ENCODE peak calls at places on chromosomes 16 and 17, in six cellular contexts. B, R, J, I, L and T are unnamed samples. For H3K79me1 and H3K9me3, the result is how much of the 10 kb centered on the place peaks cover.

GRCh38 chr17:66276328-66276937 is 26.0 kb upstream of the PRKCA start:
- DNase-seq in R (no peak), L (peak), J (peak), B (no peak), I (peak), T (no peak)

GRCh38 chr16:9258423-9259051 is 167.1 kb downstream of the HAPSTR1 start:
- DNase-seq in J (no peak), L (no peak), I (peak), R (peak), B (peak), T (peak)

GRCh38 chr17:64107517-64108235 is 22.3 kb downstream of the ERN1 start:
- DNase-seq in R (no peak), L (no peak), I (no peak), J (no peak), B (no peak), T (no peak)

GRCh38 chr16:23286131-23286532 is 16.0 kb upstream of the SCNN1B start:
- DNase-seq in I (peak), R (no peak), J (no peak), B (no peak), L (peak), T (no peak)

GRCh38 chr16:49855280-49855821 is 561 bp downstream of the ZNF423 start:
- DNase-seq in R (peak), L (peak), J (peak), B (peak), I (peak), T (peak)

GRCh38 chr16:81597079-81597658 is 152.6 kb downstream of the CMIP start:
- DNase-seq in B (no peak), I (no peak), L (no peak), J (no peak), R (no peak), T (no peak)

GRCh38 chr16:58381661-58382060 is 10.6 kb upstream of the GINS3 start:
- DNase-seq in L (no peak), I (no peak), B (no peak), J (no peak), R (no peak), T (no peak)

GRCh38 chr16:66639091-66639885 is 34.8 kb downstream of the CMTM3 start:
- DNase-seq in B (no peak), R (no peak), I (no peak), L (peak), J (no peak), T (no peak)

GRCh38 chr17:871731-872517 is 89.8 kb downstream of the MRM3 start:
- DNase-seq in B (no peak), J (no peak), I (no peak), R (no peak), L (no peak), T (no peak)

GRCh38 chr16:51666074-51666473 is 515.0 kb upstream of the SALL1 start:
- DNase-seq in J (no peak), L (no peak), I (no peak), R (no peak), B (no peak), T (no peak)

GRCh38 chr17:34692932-34693331 is 113.5 kb downstream of the TMEM132E start:
- DNase-seq in J (no peak), I (no peak), B (no peak), L (no peak), R (no peak), T (no peak)

GRCh38 chr17:80049986-80050385 is 13.5 kb downstream of the CCDC40 start:
- DNase-seq in I (no peak), R (no peak), J (no peak), B (no peak), L (no peak), T (no peak)

GRCh38 chr16:11977206-11978041 is 890 bp downstream of the SNX29 start:
- DNase-seq in L (no peak), R (no peak), B (no peak), I (peak), J (peak), T (no peak)

GRCh38 chr16:424623-425081 is 797 bp upstream of the RAB11FIP3 start:
- DNase-seq in I (no peak), L (no peak), B (no peak), R (no peak), J (peak), T (no peak)

GRCh38 chr16:9908613-9909012 is 273.6 kb downstream of the GRIN2A start:
- DNase-seq in B (no peak), R (no peak), J (no peak), I (no peak), L (no peak), T (no peak)

GRCh38 chr17:67717192-67717623 is 528 bp upstream of the NOL11 start:
- DNase-seq in L (no peak), R (no peak), I (no peak), B (no peak), J (no peak), T (no peak)

GRCh38 chr16:66369055-66369592 is 2.6 kb downstream of the CDH5 start:
- DNase-seq in I (no peak), J (no peak), B (no peak), R (no peak), L (no peak), T (no peak)

GRCh38 chr17:67238976-67239375 is 6.0 kb downstream of the HELZ start:
- DNase-seq in R (no peak), B (no peak), L (no peak), J (peak), I (peak), T (no peak)

GRCh38 chr16:52463904-52464303 is 83.0 kb downstream of the TOX3 start:
- DNase-seq in R (no peak), B (no peak), I (no peak), J (no peak), L (no peak), T (no peak)

GRCh38 chr17:67107811-67108210 is 63.5 kb downstream of the CACNG1 start:
- DNase-seq in R (no peak), B (no peak), I (no peak), L (no peak), J (no peak), T (no peak)

GRCh38 chr16:53094013-53094630 is 39.3 kb downstream of the CHD9 start:
- DNase-seq in I (no peak), J (no peak), B (no peak), R (no peak), L (no peak), T (no peak)

GRCh38 chr16:57536306-57537193 is at the start of gene CCDC102A:
- DNase-seq in R (no peak), I (no peak), B (peak), L (no peak), J (no peak), T (no peak)

GRCh38 chr17:39150795-39151679 is at the start of gene PLXDC1:
- DNase-seq in I (no peak), L (no peak), B (no peak), R (no peak), J (no peak), T (no peak)

GRCh38 chr17:10155334-10156081 is 42.9 kb downstream of the GAS7 start:
- DNase-seq in R (no peak), I (peak), B (no peak), J (no peak), L (no peak), T (no peak)

GRCh38 chr16:3101018-3101840 is 2.1 kb upstream of the ZSCAN10 start:
- DNase-seq in B (peak), J (peak), R (no peak), L (no peak), I (no peak), T (no peak)

GRCh38 chr16:29862383-29862883 is 593 bp downstream of the CDIPT start:
- DNase-seq in L (peak), R (no peak), B (no peak), J (peak), I (no peak), T (no peak)

GRCh38 chr17:28720247-28720996 is 637 bp downstream of the RPL23A start:
- DNase-seq in L (no peak), R (no peak), I (no peak), J (peak), B (no peak), T (no peak)

GRCh38 chr17:64256913-64257807 is 5.9 kb downstream of the TEX2 start:
- DNase-seq in J (peak), R (no peak), I (peak), B (no peak), L (peak), T (no peak)

GRCh38 chr17:69150333-69150732 is 8.6 kb upstream of the ABCA6 start:
- DNase-seq in R (no peak), J (no peak), I (no peak), B (no peak), L (no peak), T (no peak)

GRCh38 chr17:78885956-78886355 is 17.0 kb downstream of the CEP295NL start:
- DNase-seq in R (no peak), J (no peak), I (no peak), B (no peak), L (peak), T (no peak)

GRCh38 chr17:46727572-46728348 is 90.7 kb downstream of the WNT3 start:
- DNase-seq in R (no peak), B (no peak), I (peak), J (peak), L (peak), T (no peak)

GRCh38 chr17:19578545-19578944 is 44.9 kb downstream of the SLC47A1 start:
- DNase-seq in R (no peak), B (no peak), I (no peak), L (no peak), J (no peak), T (no peak)

GRCh38 chr16:9185396-9185795 is 94.0 kb downstream of the HAPSTR1 start:
- DNase-seq in J (no peak), I (no peak), L (no peak), R (no peak), B (no peak), T (no peak)

GRCh38 chr17:10748475-10749110 is 18.8 kb upstream of the TMEM220 start:
- DNase-seq in R (no peak), J (no peak), I (no peak), B (no peak), L (no peak), T (no peak)

GRCh38 chr16:55759983-55760664 is 72.8 kb downstream of the CES1 start:
- DNase-seq in J (no peak), I (no peak), R (no peak), L (no peak), B (peak), T (peak)

GRCh38 chr17:74282587-74283370 is 8.7 kb downstream of the DNAI2 start:
- DNase-seq in B (no peak), J (no peak), L (no peak), R (no peak), I (no peak), T (no peak)

GRCh38 chr17:41678411-41678906 is 10.2 kb upstream of the EIF1 start:
- DNase-seq in L (no peak), B (no peak), J (peak), I (peak), R (no peak), T (no peak)

GRCh38 chr16:3029499-3030127 is 5.8 kb downstream of the THOC6 start:
- DNase-seq in J (no peak), L (no peak), B (peak), I (peak), R (no peak), T (no peak)

GRCh38 chr17:77381731-77382130 is 241.0 kb downstream of the SEC14L1 start:
- DNase-seq in R (no peak), J (no peak), L (no peak), I (no peak), B (no peak), T (no peak)

GRCh38 chr17:77382356-77382911 is 241.7 kb downstream of the SEC14L1 start:
- DNase-seq in R (no peak), J (no peak), L (no peak), B (peak), I (no peak), T (no peak)

GRCh38 chr17:77385750-77386501 is 245.2 kb downstream of the SEC14L1 start:
- DNase-seq in B (no peak), L (no peak), I (no peak), R (no peak), J (no peak), T (no peak)

GRCh38 chr17:77382966-77383612 is 242.3 kb downstream of the SEC14L1 start:
- DNase-seq in L (no peak), J (peak), B (no peak), I (peak), R (no peak), T (no peak)

DNA sequence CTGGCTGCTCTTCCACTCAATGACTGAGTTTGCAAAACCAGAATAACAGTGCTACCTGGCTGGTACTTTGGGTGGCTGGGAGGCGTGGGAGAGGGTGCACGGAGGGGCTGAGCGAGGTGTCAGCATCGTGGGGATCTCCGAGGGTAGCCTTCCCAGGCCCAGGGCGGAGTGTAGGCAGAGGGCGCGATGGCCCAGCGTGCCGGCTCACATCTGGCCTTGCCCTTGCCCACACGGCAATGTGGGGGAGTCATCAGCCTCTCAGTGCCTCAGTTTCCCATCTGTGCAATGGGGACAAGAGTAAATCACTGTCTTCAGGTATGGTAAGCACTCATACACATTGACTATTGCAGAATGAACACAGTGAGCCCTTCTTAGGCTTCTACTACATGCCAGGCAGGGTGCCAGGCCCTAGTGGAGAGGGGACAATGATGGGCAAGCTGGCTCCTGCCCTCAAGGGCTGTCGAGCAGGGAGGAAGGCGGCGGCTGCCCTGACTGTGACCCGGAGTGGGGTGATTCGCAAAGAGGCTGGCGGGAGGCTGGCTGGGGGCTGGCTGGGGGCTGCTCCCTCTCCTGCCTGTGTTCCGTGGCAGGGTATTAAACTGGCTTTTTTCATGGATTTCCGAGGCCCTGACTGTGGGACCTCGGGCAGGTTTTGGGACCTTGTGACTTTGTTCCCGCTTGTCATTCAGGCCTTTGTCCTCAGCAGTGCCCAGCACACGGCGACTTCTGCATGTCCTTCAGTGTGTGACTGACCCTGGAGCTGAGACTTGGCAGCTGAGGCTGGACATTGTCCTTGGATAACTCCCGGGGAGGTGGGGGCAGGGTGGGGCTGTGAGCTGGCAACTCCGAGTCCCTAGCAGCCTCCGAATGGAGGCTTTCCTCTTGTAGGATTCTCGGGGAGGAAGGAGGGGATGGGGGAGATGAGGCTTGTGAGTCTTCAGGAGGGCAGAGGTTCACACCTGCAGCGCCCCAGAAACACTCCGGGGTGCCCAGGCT is 243.1 kb downstream of the SEC14L1 start:
- DNase-seq in I (no peak), L (no peak), R (no peak), B (no peak), J (no peak), T (no peak)
- H3K79me1 ChIP-seq in I (under half), L (under half), R (under half), B (under half), J (under half), T (under half)

DNA sequence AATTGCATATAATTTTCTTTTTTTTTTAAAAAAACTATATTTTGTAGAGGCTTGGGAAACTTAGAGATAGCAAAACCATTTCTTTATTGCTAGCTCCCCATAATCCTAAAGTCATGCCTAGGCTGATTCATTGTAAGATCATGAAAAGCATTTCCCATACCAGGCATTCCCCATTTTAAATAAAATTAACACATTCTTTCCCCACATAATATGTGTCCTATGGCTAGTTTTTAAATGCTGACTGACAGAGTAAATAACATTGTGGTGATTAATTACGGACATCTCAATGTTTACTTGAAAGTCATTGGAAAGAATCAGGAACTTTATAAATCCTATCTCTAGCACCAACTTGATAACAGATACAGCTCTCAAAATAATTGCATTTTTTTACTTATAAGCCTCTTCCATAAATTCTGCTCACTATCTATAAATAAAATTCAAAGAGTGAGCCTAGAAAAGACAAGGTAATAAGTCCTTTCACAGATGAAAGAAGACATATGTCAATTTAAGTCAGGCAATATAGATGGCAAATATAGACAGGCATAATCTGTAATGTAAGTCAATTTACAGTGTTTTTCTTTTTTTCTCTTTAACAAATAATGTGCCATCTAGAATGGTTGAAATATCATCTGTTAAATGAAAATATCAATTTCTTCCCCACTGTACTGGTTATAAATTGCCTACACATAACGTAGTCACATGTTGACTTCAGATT is 1409.0 kb upstream of the GOT2 start:
- DNase-seq in I (no peak), J (no peak), L (no peak), B (no peak), R (no peak), T (no peak)
- H3K9me3 ChIP-seq in I (under half), J (under half), L (under half), B (under half), R (under half), T (under half)

GRCh38 chr16:68235882-68236803 is at the start of gene ESRP2:
- DNase-seq in B (peak), L (peak), I (no peak), R (peak), J (no peak), T (no peak)

GRCh38 chr16:68237243-68238028 is 1.5 kb upstream of the ESRP2 start:
- DNase-seq in I (peak), J (peak), B (peak), L (peak), R (peak), T (peak)

GRCh38 chr16:68238029-68238345 is 2.1 kb upstream of the ESRP2 start:
- DNase-seq in J (no peak), L (no peak), R (no peak), B (no peak), I (no peak), T (no peak)

GRCh38 chr16:68235105-68235881 is 634 bp downstream of the ESRP2 start:
- DNase-seq in I (no peak), L (peak), J (no peak), B (peak), R (no peak), T (no peak)

DNA sequence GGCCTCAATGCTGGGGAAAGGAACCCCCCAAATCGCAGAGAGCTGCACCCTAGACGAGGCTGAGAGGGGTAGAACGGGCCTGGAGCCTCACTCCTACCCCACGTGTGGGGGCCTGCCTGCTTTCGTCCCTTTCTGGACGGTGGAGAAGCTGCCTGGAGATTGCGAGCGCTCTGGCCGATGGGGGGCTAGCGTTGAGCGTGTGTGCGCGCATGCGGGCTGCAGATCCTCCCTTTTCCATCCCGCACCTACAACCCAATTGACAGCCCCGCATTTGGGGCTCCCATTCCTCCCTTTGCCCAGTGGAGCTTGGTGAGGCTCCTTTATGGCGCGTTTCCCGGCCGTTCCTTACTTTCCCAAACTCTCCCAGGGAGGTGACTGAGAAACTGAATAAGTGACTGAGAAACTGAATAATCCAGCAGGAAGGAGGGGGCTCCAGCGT is 896 bp upstream of the ESRP2 start:
- DNase-seq in L (no peak), I (no peak), J (no peak), R (no peak), B (no peak), T (no peak)
- H2BK5ac ChIP-seq in L (peak), I (peak), J (no peak), R (peak), B (no peak), T (peak)

GRCh38 chr17:40590742-40591141 is 25.5 kb upstream of the CCR7 start:
- DNase-seq in B (no peak), L (no peak), R (no peak), J (no peak), I (no peak), T (no peak)

GRCh38 chr17:40588557-40588956 is 23.3 kb upstream of the CCR7 start:
- DNase-seq in L (no peak), J (no peak), I (no peak), B (no peak), R (no peak), T (no peak)
- H3K79me1 ChIP-seq in L (under half), J (under half), I (under half), B (under half), R (under half), T (under half)

GRCh38 chr16:35200662-35201061 is 1741.2 kb downstream of the TP53TG3F start:
- DNase-seq in B (no peak), R (no peak), I (no peak), L (no peak), J (no peak), T (no peak)
- H3K9me3 ChIP-seq in B (half or more), R (half or more), I (under half), L (half or more), J (under half), T (half or more)

GRCh38 chr16:85329059-85329812 is 217.0 kb upstream of the CIBAR2 start:
- DNase-seq in I (peak), J (peak), R (no peak), L (peak), B (peak), T (peak)
- H2BK5ac ChIP-seq in I (no peak), J (no peak), R (peak), L (peak), B (no peak), T (no peak)

GRCh38 chr17:17073627-17074521 is 31.6 kb downstream of the MPRIP start:
- DNase-seq in R (no peak), B (no peak), J (peak), L (no peak), I (peak), T (no peak)
- H3K79me1 ChIP-seq in R (under half), B (under half), J (under half), L (under half), I (under half), T (under half)

GRCh38 chr16:19659554-19659953 is 58.5 kb downstream of the KNOP1 start:
- DNase-seq in J (no peak), I (peak), R (no peak), L (no peak), B (no peak), T (no peak)
- H3K9me3 ChIP-seq in J (under half), I (under half), R (under half), L (under half), B (under half), T (under half)